ENCODE peak calls at places on chromosomes 13 and 19, in nine cellular contexts. M, F, U, Q, Y, B, Z, C and H are unnamed samples.

GRCh38 chr19:29520390-29520789 is 5.4 kb upstream of the VSTM2B start:
- DNase-seq in M (no peak), F (peak), U (no peak), Q (no peak), Y (no peak), B (no peak), Z (no peak), C (no peak), H (no peak)

GRCh38 chr13:73060251-73061160 is 1.7 kb downstream of the KLF5 start:
- DNase-seq in M (no peak), F (no peak), U (peak), Q (no peak), Y (no peak), B (no peak), Z (peak), C (no peak), H (peak)

GRCh38 chr13:94168784-94169512 is 310.5 kb downstream of the DCT start:
- DNase-seq in M (no peak), F (no peak), U (no peak), Q (no peak), Y (no peak), B (no peak), Z (no peak), C (no peak), H (no peak)

GRCh38 chr19:14786421-14786851 is 8.1 kb upstream of the ADGRE2 start:
- DNase-seq in M (no peak), F (no peak), U (no peak), Q (no peak), Y (no peak), B (no peak), Z (peak), C (no peak), H (no peak)

GRCh38 chr13:48860369-48860768 is 115.3 kb upstream of the FNDC3A start:
- DNase-seq in M (no peak), F (no peak), U (no peak), Q (no peak), Y (no peak), B (no peak), Z (no peak), C (no peak), H (no peak)

GRCh38 chr13:100722517-100722916 is 47.9 kb upstream of the TMTC4 start:
- DNase-seq in M (no peak), F (no peak), U (no peak), Q (no peak), Y (peak), B (no peak), Z (peak), C (no peak), H (no peak)

GRCh38 chr19:54517483-54517882 is 14.9 kb downstream of the LAIR2 start:
- DNase-seq in M (peak), F (no peak), U (no peak), Q (peak), Y (no peak), B (peak), Z (peak), C (no peak), H (no peak)

GRCh38 chr19:35249848-35250711 is 1.3 kb downstream of the LSR start:
- DNase-seq in M (no peak), F (peak), U (no peak), Q (no peak), Y (no peak), B (peak), Z (no peak), C (no peak), H (no peak)